ENCODE peak calls at places on chromosomes 11 and 22, in eight cellular contexts. One of them, this sample, is unnamed.

GRCh38 chr11:13405220-13405619 is 57.8 kb downstream of the BTBD10 start:
- DNase-seq in COR-L47: no peak
- DNase-seq in NCI-H748 treated with DMSO at 0.1 percent for 48 hours: no peak
- DNase-seq in GM12892: no peak
- DNase-seq in endothelial cell: no peak
- DNase-seq in pancreas: no peak
- DNase-seq in HAP-1: no peak
- DNase-seq in AG08395: no peak
- DNase-seq in this sample: no peak

GRCh38 chr11:91104237-91104636 is 881.4 kb upstream of the CHORDC1 start:
- DNase-seq in GM12892: no peak
- DNase-seq in COR-L47: no peak
- DNase-seq in endothelial cell: no peak
- DNase-seq in HAP-1: no peak
- DNase-seq in pancreas: no peak
- DNase-seq in AG08395: no peak
- DNase-seq in NCI-H748 treated with DMSO at 0.1 percent for 48 hours: no peak
- DNase-seq in this sample: no peak

GRCh38 chr11:65779669-65779918 is 1.2 kb downstream of the AP5B1 start:
- DNase-seq in GM12892: no peak
- DNase-seq in NCI-H748 treated with DMSO at 0.1 percent for 48 hours: no peak
- DNase-seq in COR-L47: no peak
- DNase-seq in endothelial cell: no peak
- DNase-seq in AG08395: no peak
- DNase-seq in HAP-1: no peak
- DNase-seq in pancreas: no peak
- DNase-seq in this sample: no peak

GRCh38 chr11:10990637-10991036 is 132.8 kb upstream of the ZBED5 start:
- DNase-seq in HAP-1: no peak
- DNase-seq in GM12892: no peak
- DNase-seq in COR-L47: no peak
- DNase-seq in NCI-H748 treated with DMSO at 0.1 percent for 48 hours: no peak
- DNase-seq in AG08395: peak; percentile 43
- DNase-seq in pancreas: no peak
- DNase-seq in endothelial cell: no peak
- DNase-seq in this sample: no peak

GRCh38 chr11:74070713-74071506 is 62.0 kb upstream of the UCP3 start:
- DNase-seq in AG08395: no peak
- DNase-seq in GM12892: no peak
- DNase-seq in pancreas: no peak
- DNase-seq in endothelial cell: no peak
- DNase-seq in COR-L47: no peak
- DNase-seq in HAP-1: no peak
- DNase-seq in NCI-H748 treated with DMSO at 0.1 percent for 48 hours: no peak
- DNase-seq in this sample: no peak

GRCh38 chr22:50705219-50705691 is 32.6 kb downstream of the SHANK3 start:
- DNase-seq in endothelial cell: peak; percentile 42
- DNase-seq in COR-L47: peak; percentile 95
- DNase-seq in AG08395: no peak
- DNase-seq in HAP-1: peak; percentile 76
- DNase-seq in pancreas: no peak
- DNase-seq in NCI-H748 treated with DMSO at 0.1 percent for 48 hours: peak; percentile 82
- DNase-seq in GM12892: no peak
- DNase-seq in this sample: no peak

GRCh38 chr11:14611939-14612338 is 31.7 kb upstream of the PDE3B start:
- DNase-seq in GM12892: no peak
- DNase-seq in HAP-1: no peak
- DNase-seq in pancreas: no peak
- DNase-seq in COR-L47: no peak
- DNase-seq in endothelial cell: no peak
- DNase-seq in NCI-H748 treated with DMSO at 0.1 percent for 48 hours: no peak
- DNase-seq in AG08395: no peak
- DNase-seq in this sample: no peak

GRCh38 chr11:72844356-72844755 is 30.1 kb downstream of the ATG16L2 start:
- DNase-seq in HAP-1: no peak
- DNase-seq in GM12892: no peak
- DNase-seq in AG08395: peak; percentile 64
- DNase-seq in pancreas: no peak
- DNase-seq in COR-L47: no peak
- DNase-seq in endothelial cell: no peak
- DNase-seq in NCI-H748 treated with DMSO at 0.1 percent for 48 hours: no peak
- DNase-seq in this sample: no peak

GRCh38 chr11:104625246-104625645 is 273.0 kb downstream of the CASP12 start:
- DNase-seq in GM12892: no peak
- DNase-seq in endothelial cell: no peak
- DNase-seq in COR-L47: no peak
- DNase-seq in HAP-1: no peak
- DNase-seq in pancreas: no peak
- DNase-seq in NCI-H748 treated with DMSO at 0.1 percent for 48 hours: no peak
- DNase-seq in AG08395: peak; percentile 20
- DNase-seq in this sample: no peak

GRCh38 chr11:102476812-102477211 is 24.2 kb upstream of the TMEM123 start:
- DNase-seq in pancreas: peak; percentile 66
- DNase-seq in NCI-H748 treated with DMSO at 0.1 percent for 48 hours: peak; percentile 16
- DNase-seq in GM12892: no peak
- DNase-seq in COR-L47: peak; percentile 23
- DNase-seq in AG08395: no peak
- DNase-seq in HAP-1: peak; percentile 45
- DNase-seq in endothelial cell: peak; percentile 11
- DNase-seq in this sample: no peak

GRCh38 chr11:33912405-33913361 is 20.8 kb upstream of the LMO2 start:
- DNase-seq in HAP-1: no peak
- DNase-seq in AG08395: peak; percentile 87
- DNase-seq in GM12892: peak; percentile 41
- DNase-seq in endothelial cell: no peak
- DNase-seq in COR-L47: peak; percentile 71
- DNase-seq in pancreas: no peak
- DNase-seq in NCI-H748 treated with DMSO at 0.1 percent for 48 hours: peak; percentile 57
- DNase-seq in this sample: no peak

GRCh38 chr11:100543386-100543785 is 143.7 kb upstream of the ARHGAP42 start:
- DNase-seq in HAP-1: no peak
- DNase-seq in pancreas: no peak
- DNase-seq in COR-L47: no peak
- DNase-seq in AG08395: no peak
- DNase-seq in GM12892: no peak
- DNase-seq in NCI-H748 treated with DMSO at 0.1 percent for 48 hours: no peak
- DNase-seq in endothelial cell: no peak
- DNase-seq in this sample: no peak

GRCh38 chr11:689630-690029 is 5.4 kb downstream of the DEAF1 start:
- DNase-seq in HAP-1: no peak
- DNase-seq in pancreas: no peak
- DNase-seq in GM12892: no peak
- DNase-seq in NCI-H748 treated with DMSO at 0.1 percent for 48 hours: no peak
- DNase-seq in endothelial cell: no peak
- DNase-seq in AG08395: no peak
- DNase-seq in COR-L47: no peak
- DNase-seq in this sample: no peak

GRCh38 chr11:10931761-10932700 is 74.2 kb upstream of the ZBED5 start:
- DNase-seq in AG08395: no peak
- DNase-seq in endothelial cell: peak; percentile 20
- DNase-seq in HAP-1: peak; percentile 64
- DNase-seq in COR-L47: no peak
- DNase-seq in pancreas: no peak
- DNase-seq in GM12892: no peak
- DNase-seq in NCI-H748 treated with DMSO at 0.1 percent for 48 hours: peak; percentile 65
- DNase-seq in this sample: no peak

GRCh38 chr11:92397356-92397755 is 172.7 kb downstream of the FAT3 start:
- DNase-seq in pancreas: no peak
- DNase-seq in GM12892: no peak
- DNase-seq in HAP-1: no peak
- DNase-seq in COR-L47: no peak
- DNase-seq in NCI-H748 treated with DMSO at 0.1 percent for 48 hours: no peak
- DNase-seq in AG08395: no peak
- DNase-seq in endothelial cell: no peak
- DNase-seq in this sample: no peak

GRCh38 chr11:1397862-1398505 is 8.2 kb downstream of the BRSK2 start:
- DNase-seq in HAP-1: no peak
- DNase-seq in GM12892: no peak
- DNase-seq in NCI-H748 treated with DMSO at 0.1 percent for 48 hours: no peak
- DNase-seq in pancreas: no peak
- DNase-seq in COR-L47: no peak
- DNase-seq in endothelial cell: no peak
- DNase-seq in AG08395: no peak
- DNase-seq in this sample: no peak

GRCh38 chr11:1628506-1629325 is 859 bp upstream of the KRTAP5-5 start:
- DNase-seq in endothelial cell: peak; percentile 88
- DNase-seq in GM12892: peak; percentile 73
- DNase-seq in HAP-1: peak; percentile 80
- DNase-seq in AG08395: peak; percentile 79
- DNase-seq in COR-L47: no peak
- DNase-seq in pancreas: peak; percentile 62
- DNase-seq in NCI-H748 treated with DMSO at 0.1 percent for 48 hours: no peak
- DNase-seq in this sample: no peak

GRCh38 chr11:95338430-95338991 is 107.5 kb upstream of the SESN3 start:
- DNase-seq in pancreas: peak; percentile 28
- DNase-seq in endothelial cell: no peak
- DNase-seq in HAP-1: peak; percentile 83
- DNase-seq in NCI-H748 treated with DMSO at 0.1 percent for 48 hours: peak; percentile 1
- DNase-seq in AG08395: peak; percentile 33
- DNase-seq in GM12892: no peak
- DNase-seq in COR-L47: peak; percentile 40
- DNase-seq in this sample: no peak

GRCh38 chr22:29695129-29695926 is 24.5 kb upstream of the CABP7 start:
- DNase-seq in pancreas: no peak
- DNase-seq in GM12892: no peak
- DNase-seq in COR-L47: peak; percentile 94
- DNase-seq in endothelial cell: no peak
- DNase-seq in AG08395: peak; percentile 17
- DNase-seq in HAP-1: no peak
- DNase-seq in NCI-H748 treated with DMSO at 0.1 percent for 48 hours: no peak
- DNase-seq in this sample: no peak

GRCh38 chr11:118265954-118266353 is 1.9 kb upstream of the MPZL2 start:
- DNase-seq in COR-L47: no peak
- DNase-seq in NCI-H748 treated with DMSO at 0.1 percent for 48 hours: no peak
- DNase-seq in endothelial cell: no peak
- DNase-seq in HAP-1: no peak
- DNase-seq in AG08395: no peak
- DNase-seq in GM12892: no peak
- DNase-seq in pancreas: no peak
- DNase-seq in this sample: no peak

GRCh38 chr11:95599959-95600586 is 189.5 kb downstream of the FAM76B start:
- DNase-seq in COR-L47: no peak
- DNase-seq in NCI-H748 treated with DMSO at 0.1 percent for 48 hours: no peak
- DNase-seq in pancreas: no peak
- DNase-seq in GM12892: no peak
- DNase-seq in HAP-1: no peak
- DNase-seq in endothelial cell: no peak
- DNase-seq in AG08395: no peak
- DNase-seq in this sample: no peak

GRCh38 chr11:662689-663274 is 25.7 kb downstream of the DRD4 start:
- DNase-seq in endothelial cell: peak; percentile 63
- DNase-seq in AG08395: peak; percentile 92
- DNase-seq in HAP-1: peak; percentile 73
- DNase-seq in NCI-H748 treated with DMSO at 0.1 percent for 48 hours: peak; percentile 10
- DNase-seq in pancreas: peak; percentile 81
- DNase-seq in GM12892: peak; percentile 73
- DNase-seq in COR-L47: peak; percentile 9
- DNase-seq in this sample: no peak

GRCh38 chr22:27986937-27987336 is 67.9 kb upstream of the PITPNB start:
- DNase-seq in NCI-H748 treated with DMSO at 0.1 percent for 48 hours: no peak
- DNase-seq in AG08395: no peak
- DNase-seq in endothelial cell: no peak
- DNase-seq in HAP-1: no peak
- DNase-seq in COR-L47: no peak
- DNase-seq in pancreas: no peak
- DNase-seq in GM12892: no peak
- DNase-seq in this sample: no peak

GRCh38 chr11:83511646-83512045 is 225.5 kb upstream of the CCDC90B start:
- DNase-seq in GM12892: no peak
- DNase-seq in endothelial cell: no peak
- DNase-seq in HAP-1: no peak
- DNase-seq in AG08395: no peak
- DNase-seq in NCI-H748 treated with DMSO at 0.1 percent for 48 hours: peak; percentile 58
- DNase-seq in COR-L47: peak; percentile 88
- DNase-seq in pancreas: no peak
- DNase-seq in this sample: no peak

GRCh38 chr11:107704432-107704831 is 7.4 kb downstream of the SLN start:
- DNase-seq in HAP-1: no peak
- DNase-seq in endothelial cell: no peak
- DNase-seq in GM12892: no peak
- DNase-seq in NCI-H748 treated with DMSO at 0.1 percent for 48 hours: no peak
- DNase-seq in pancreas: no peak
- DNase-seq in AG08395: peak; percentile 12
- DNase-seq in COR-L47: no peak
- DNase-seq in this sample: no peak

GRCh38 chr11:35523861-35524260 is 1.6 kb downstream of the PAMR1 start:
- DNase-seq in pancreas: no peak
- DNase-seq in GM12892: no peak
- DNase-seq in HAP-1: no peak
- DNase-seq in COR-L47: no peak
- DNase-seq in endothelial cell: no peak
- DNase-seq in AG08395: no peak
- DNase-seq in NCI-H748 treated with DMSO at 0.1 percent for 48 hours: no peak
- DNase-seq in this sample: no peak

GRCh38 chr11:134047586-134047999 is 21.3 kb upstream of the JAM3 start:
- DNase-seq in AG08395: peak; percentile 95
- DNase-seq in NCI-H748 treated with DMSO at 0.1 percent for 48 hours: no peak
- DNase-seq in GM12892: no peak
- DNase-seq in COR-L47: peak; percentile 21
- DNase-seq in HAP-1: peak; percentile 61
- DNase-seq in endothelial cell: no peak
- DNase-seq in pancreas: no peak
- DNase-seq in this sample: no peak